ENCODE peak calls at places on chromosomes 7 and 10, in eight cellular contexts. One of them, this sample, is unnamed.

GRCh38 chr7:36390199-36391090 is 783 bp downstream of the ANLN start:
- DNase-seq in stimulated activated CD4-positive, alpha-beta T cell treated with anti-CD3 and anti-CD28 coated beads, Interleukin-2, amount 100 ng/mL, for 48 hours: peak
- DNase-seq in cardiac muscle cell: peak
- DNase-seq in putamen: no peak
- DNase-seq in brain microvascular endothelial cell: peak
- DNase-seq in PC-3: peak
- DNase-seq in GM20000: no peak
- DNase-seq in stimulated activated CD8-positive, alpha-beta memory T cell treated with anti-CD3 and anti-CD28 coated beads, Interleukin-4, amount 100 ng/mL, for 1 hour: peak
- DNase-seq in this sample: peak

GRCh38 chr7:33886100-33886623 is 19.2 kb upstream of the BMPER start:
- DNase-seq in stimulated activated CD4-positive, alpha-beta T cell treated with anti-CD3 and anti-CD28 coated beads, Interleukin-2, amount 100 ng/mL, for 48 hours: no peak
- DNase-seq in cardiac muscle cell: no peak
- DNase-seq in putamen: no peak
- DNase-seq in brain microvascular endothelial cell: no peak
- DNase-seq in PC-3: peak
- DNase-seq in GM20000: no peak
- DNase-seq in stimulated activated CD8-positive, alpha-beta memory T cell treated with anti-CD3 and anti-CD28 coated beads, Interleukin-4, amount 100 ng/mL, for 1 hour: no peak
- DNase-seq in this sample: peak

GRCh38 chr7:142927949-142928348 is 5.6 kb downstream of the TRPV5 start:
- DNase-seq in stimulated activated CD4-positive, alpha-beta T cell treated with anti-CD3 and anti-CD28 coated beads, Interleukin-2, amount 100 ng/mL, for 48 hours: no peak
- DNase-seq in cardiac muscle cell: no peak
- DNase-seq in putamen: no peak
- DNase-seq in brain microvascular endothelial cell: no peak
- DNase-seq in PC-3: no peak
- DNase-seq in GM20000: no peak
- DNase-seq in stimulated activated CD8-positive, alpha-beta memory T cell treated with anti-CD3 and anti-CD28 coated beads, Interleukin-4, amount 100 ng/mL, for 1 hour: no peak
- DNase-seq in this sample: no peak

GRCh38 chr10:86357041-86357440 is 9.6 kb downstream of the GRID1 start:
- DNase-seq in stimulated activated CD4-positive, alpha-beta T cell treated with anti-CD3 and anti-CD28 coated beads, Interleukin-2, amount 100 ng/mL, for 48 hours: no peak
- DNase-seq in cardiac muscle cell: no peak
- DNase-seq in putamen: no peak
- DNase-seq in brain microvascular endothelial cell: no peak
- DNase-seq in PC-3: no peak
- DNase-seq in GM20000: no peak
- DNase-seq in stimulated activated CD8-positive, alpha-beta memory T cell treated with anti-CD3 and anti-CD28 coated beads, Interleukin-4, amount 100 ng/mL, for 1 hour: no peak
- DNase-seq in this sample: no peak

GRCh38 chr7:150429699-150430098 is 20.7 kb upstream of the GIMAP8 start:
- DNase-seq in stimulated activated CD4-positive, alpha-beta T cell treated with anti-CD3 and anti-CD28 coated beads, Interleukin-2, amount 100 ng/mL, for 48 hours: no peak
- DNase-seq in cardiac muscle cell: no peak
- DNase-seq in putamen: no peak
- DNase-seq in brain microvascular endothelial cell: no peak
- DNase-seq in PC-3: no peak
- DNase-seq in GM20000: no peak
- DNase-seq in stimulated activated CD8-positive, alpha-beta memory T cell treated with anti-CD3 and anti-CD28 coated beads, Interleukin-4, amount 100 ng/mL, for 1 hour: no peak
- DNase-seq in this sample: no peak

GRCh38 chr7:39911167-39911566 is 38.9 kb upstream of the CDK13 start:
- DNase-seq in stimulated activated CD4-positive, alpha-beta T cell treated with anti-CD3 and anti-CD28 coated beads, Interleukin-2, amount 100 ng/mL, for 48 hours: no peak
- DNase-seq in cardiac muscle cell: no peak
- DNase-seq in putamen: no peak
- DNase-seq in brain microvascular endothelial cell: no peak
- DNase-seq in PC-3: no peak
- DNase-seq in GM20000: no peak
- DNase-seq in stimulated activated CD8-positive, alpha-beta memory T cell treated with anti-CD3 and anti-CD28 coated beads, Interleukin-4, amount 100 ng/mL, for 1 hour: no peak
- DNase-seq in this sample: no peak

GRCh38 chr7:128000854-128001265 is 30.4 kb downstream of the LRRC4 start:
- DNase-seq in stimulated activated CD4-positive, alpha-beta T cell treated with anti-CD3 and anti-CD28 coated beads, Interleukin-2, amount 100 ng/mL, for 48 hours: no peak
- DNase-seq in cardiac muscle cell: no peak
- DNase-seq in putamen: no peak
- DNase-seq in brain microvascular endothelial cell: no peak
- DNase-seq in PC-3: no peak
- DNase-seq in GM20000: peak
- DNase-seq in stimulated activated CD8-positive, alpha-beta memory T cell treated with anti-CD3 and anti-CD28 coated beads, Interleukin-4, amount 100 ng/mL, for 1 hour: no peak
- DNase-seq in this sample: no peak

GRCh38 chr10:7866191-7866590 is 47.9 kb downstream of the TAF3 start:
- DNase-seq in stimulated activated CD4-positive, alpha-beta T cell treated with anti-CD3 and anti-CD28 coated beads, Interleukin-2, amount 100 ng/mL, for 48 hours: no peak
- DNase-seq in cardiac muscle cell: no peak
- DNase-seq in putamen: no peak
- DNase-seq in brain microvascular endothelial cell: peak
- DNase-seq in PC-3: no peak
- DNase-seq in GM20000: no peak
- DNase-seq in stimulated activated CD8-positive, alpha-beta memory T cell treated with anti-CD3 and anti-CD28 coated beads, Interleukin-4, amount 100 ng/mL, for 1 hour: no peak
- DNase-seq in this sample: no peak

GRCh38 chr10:17661510-17661909 is 17.6 kb downstream of the STAM start:
- DNase-seq in stimulated activated CD4-positive, alpha-beta T cell treated with anti-CD3 and anti-CD28 coated beads, Interleukin-2, amount 100 ng/mL, for 48 hours: no peak
- DNase-seq in cardiac muscle cell: no peak
- DNase-seq in putamen: no peak
- DNase-seq in brain microvascular endothelial cell: no peak
- DNase-seq in PC-3: no peak
- DNase-seq in GM20000: no peak
- DNase-seq in stimulated activated CD8-positive, alpha-beta memory T cell treated with anti-CD3 and anti-CD28 coated beads, Interleukin-4, amount 100 ng/mL, for 1 hour: no peak
- DNase-seq in this sample: no peak

GRCh38 chr10:79246209-79246581 is 101.1 kb upstream of the PPIF start:
- DNase-seq in stimulated activated CD4-positive, alpha-beta T cell treated with anti-CD3 and anti-CD28 coated beads, Interleukin-2, amount 100 ng/mL, for 48 hours: no peak
- DNase-seq in cardiac muscle cell: no peak
- DNase-seq in putamen: peak
- DNase-seq in brain microvascular endothelial cell: no peak
- DNase-seq in PC-3: no peak
- DNase-seq in GM20000: no peak
- DNase-seq in stimulated activated CD8-positive, alpha-beta memory T cell treated with anti-CD3 and anti-CD28 coated beads, Interleukin-4, amount 100 ng/mL, for 1 hour: no peak
- DNase-seq in this sample: no peak

GRCh38 chr10:80457554-80458262 is 3.6 kb downstream of the TSPAN14 start:
- DNase-seq in stimulated activated CD4-positive, alpha-beta T cell treated with anti-CD3 and anti-CD28 coated beads, Interleukin-2, amount 100 ng/mL, for 48 hours: no peak
- DNase-seq in cardiac muscle cell: no peak
- DNase-seq in putamen: no peak
- DNase-seq in brain microvascular endothelial cell: no peak
- DNase-seq in PC-3: no peak
- DNase-seq in GM20000: no peak
- DNase-seq in stimulated activated CD8-positive, alpha-beta memory T cell treated with anti-CD3 and anti-CD28 coated beads, Interleukin-4, amount 100 ng/mL, for 1 hour: no peak
- DNase-seq in this sample: no peak

GRCh38 chr7:17298102-17298839 is at the start of gene AHR:
- DNase-seq in stimulated activated CD4-positive, alpha-beta T cell treated with anti-CD3 and anti-CD28 coated beads, Interleukin-2, amount 100 ng/mL, for 48 hours: peak
- DNase-seq in cardiac muscle cell: peak
- DNase-seq in putamen: peak
- DNase-seq in brain microvascular endothelial cell: peak
- DNase-seq in PC-3: peak
- DNase-seq in GM20000: peak
- DNase-seq in stimulated activated CD8-positive, alpha-beta memory T cell treated with anti-CD3 and anti-CD28 coated beads, Interleukin-4, amount 100 ng/mL, for 1 hour: peak
- DNase-seq in this sample: peak

GRCh38 chr10:4074559-4075407 is 289.8 kb upstream of the KLF6 start:
- DNase-seq in stimulated activated CD4-positive, alpha-beta T cell treated with anti-CD3 and anti-CD28 coated beads, Interleukin-2, amount 100 ng/mL, for 48 hours: no peak
- DNase-seq in cardiac muscle cell: peak
- DNase-seq in putamen: no peak
- DNase-seq in brain microvascular endothelial cell: peak
- DNase-seq in PC-3: no peak
- DNase-seq in GM20000: no peak
- DNase-seq in stimulated activated CD8-positive, alpha-beta memory T cell treated with anti-CD3 and anti-CD28 coated beads, Interleukin-4, amount 100 ng/mL, for 1 hour: no peak
- DNase-seq in this sample: peak

GRCh38 chr10:128314691-128315090 is 188.5 kb upstream of the MKI67 start:
- DNase-seq in stimulated activated CD4-positive, alpha-beta T cell treated with anti-CD3 and anti-CD28 coated beads, Interleukin-2, amount 100 ng/mL, for 48 hours: no peak
- DNase-seq in cardiac muscle cell: no peak
- DNase-seq in putamen: no peak
- DNase-seq in brain microvascular endothelial cell: no peak
- DNase-seq in PC-3: no peak
- DNase-seq in GM20000: no peak
- DNase-seq in stimulated activated CD8-positive, alpha-beta memory T cell treated with anti-CD3 and anti-CD28 coated beads, Interleukin-4, amount 100 ng/mL, for 1 hour: no peak
- DNase-seq in this sample: no peak

GRCh38 chr10:43598447-43598846 is 7.8 kb upstream of the ZNF485 start:
- DNase-seq in stimulated activated CD4-positive, alpha-beta T cell treated with anti-CD3 and anti-CD28 coated beads, Interleukin-2, amount 100 ng/mL, for 48 hours: no peak
- DNase-seq in cardiac muscle cell: peak
- DNase-seq in putamen: no peak
- DNase-seq in brain microvascular endothelial cell: peak
- DNase-seq in PC-3: no peak
- DNase-seq in GM20000: no peak
- DNase-seq in stimulated activated CD8-positive, alpha-beta memory T cell treated with anti-CD3 and anti-CD28 coated beads, Interleukin-4, amount 100 ng/mL, for 1 hour: no peak
- DNase-seq in this sample: no peak

GRCh38 chr10:100788027-100788900 is 42.9 kb downstream of the PAX2 start:
- DNase-seq in stimulated activated CD4-positive, alpha-beta T cell treated with anti-CD3 and anti-CD28 coated beads, Interleukin-2, amount 100 ng/mL, for 48 hours: no peak
- DNase-seq in cardiac muscle cell: no peak
- DNase-seq in putamen: no peak
- DNase-seq in brain microvascular endothelial cell: no peak
- DNase-seq in PC-3: no peak
- DNase-seq in GM20000: no peak
- DNase-seq in stimulated activated CD8-positive, alpha-beta memory T cell treated with anti-CD3 and anti-CD28 coated beads, Interleukin-4, amount 100 ng/mL, for 1 hour: no peak
- DNase-seq in this sample: peak

GRCh38 chr7:114759347-114760062 is 162.4 kb upstream of the MDFIC start:
- DNase-seq in stimulated activated CD4-positive, alpha-beta T cell treated with anti-CD3 and anti-CD28 coated beads, Interleukin-2, amount 100 ng/mL, for 48 hours: no peak
- DNase-seq in cardiac muscle cell: peak
- DNase-seq in putamen: no peak
- DNase-seq in brain microvascular endothelial cell: no peak
- DNase-seq in PC-3: peak
- DNase-seq in GM20000: no peak
- DNase-seq in stimulated activated CD8-positive, alpha-beta memory T cell treated with anti-CD3 and anti-CD28 coated beads, Interleukin-4, amount 100 ng/mL, for 1 hour: no peak
- DNase-seq in this sample: no peak

GRCh38 chr10:63644398-63645142 is 123.4 kb downstream of the REEP3 start:
- DNase-seq in stimulated activated CD4-positive, alpha-beta T cell treated with anti-CD3 and anti-CD28 coated beads, Interleukin-2, amount 100 ng/mL, for 48 hours: no peak
- DNase-seq in cardiac muscle cell: no peak
- DNase-seq in putamen: no peak
- DNase-seq in brain microvascular endothelial cell: peak
- DNase-seq in PC-3: no peak
- DNase-seq in GM20000: no peak
- DNase-seq in stimulated activated CD8-positive, alpha-beta memory T cell treated with anti-CD3 and anti-CD28 coated beads, Interleukin-4, amount 100 ng/mL, for 1 hour: no peak
- DNase-seq in this sample: no peak

GRCh38 chr7:106178593-106179134 is 66.6 kb upstream of the SYPL1 start:
- DNase-seq in stimulated activated CD4-positive, alpha-beta T cell treated with anti-CD3 and anti-CD28 coated beads, Interleukin-2, amount 100 ng/mL, for 48 hours: no peak
- DNase-seq in cardiac muscle cell: peak
- DNase-seq in putamen: no peak
- DNase-seq in brain microvascular endothelial cell: peak
- DNase-seq in PC-3: peak
- DNase-seq in GM20000: no peak
- DNase-seq in stimulated activated CD8-positive, alpha-beta memory T cell treated with anti-CD3 and anti-CD28 coated beads, Interleukin-4, amount 100 ng/mL, for 1 hour: no peak
- DNase-seq in this sample: no peak

GRCh38 chr10:89588671-89589070 is 53.3 kb upstream of the SLC16A12 start:
- DNase-seq in stimulated activated CD4-positive, alpha-beta T cell treated with anti-CD3 and anti-CD28 coated beads, Interleukin-2, amount 100 ng/mL, for 48 hours: no peak
- DNase-seq in cardiac muscle cell: peak
- DNase-seq in putamen: no peak
- DNase-seq in brain microvascular endothelial cell: no peak
- DNase-seq in PC-3: no peak
- DNase-seq in GM20000: no peak
- DNase-seq in stimulated activated CD8-positive, alpha-beta memory T cell treated with anti-CD3 and anti-CD28 coated beads, Interleukin-4, amount 100 ng/mL, for 1 hour: no peak
- DNase-seq in this sample: no peak

GRCh38 chr10:71798308-71798624 is 24.9 kb upstream of the VSIR start:
- DNase-seq in stimulated activated CD4-positive, alpha-beta T cell treated with anti-CD3 and anti-CD28 coated beads, Interleukin-2, amount 100 ng/mL, for 48 hours: no peak
- DNase-seq in cardiac muscle cell: no peak
- DNase-seq in putamen: no peak
- DNase-seq in brain microvascular endothelial cell: no peak
- DNase-seq in PC-3: no peak
- DNase-seq in GM20000: no peak
- DNase-seq in stimulated activated CD8-positive, alpha-beta memory T cell treated with anti-CD3 and anti-CD28 coated beads, Interleukin-4, amount 100 ng/mL, for 1 hour: no peak
- DNase-seq in this sample: no peak

GRCh38 chr7:100443096-100443840 is 7.0 kb upstream of the PPP1R35 start:
- DNase-seq in stimulated activated CD4-positive, alpha-beta T cell treated with anti-CD3 and anti-CD28 coated beads, Interleukin-2, amount 100 ng/mL, for 48 hours: no peak
- DNase-seq in cardiac muscle cell: no peak
- DNase-seq in putamen: no peak
- DNase-seq in brain microvascular endothelial cell: no peak
- DNase-seq in PC-3: no peak
- DNase-seq in GM20000: no peak
- DNase-seq in stimulated activated CD8-positive, alpha-beta memory T cell treated with anti-CD3 and anti-CD28 coated beads, Interleukin-4, amount 100 ng/mL, for 1 hour: no peak
- DNase-seq in this sample: no peak

GRCh38 chr10:74282151-74282852 is 131.3 kb downstream of the ADK start:
- DNase-seq in stimulated activated CD4-positive, alpha-beta T cell treated with anti-CD3 and anti-CD28 coated beads, Interleukin-2, amount 100 ng/mL, for 48 hours: no peak
- DNase-seq in cardiac muscle cell: peak
- DNase-seq in putamen: no peak
- DNase-seq in brain microvascular endothelial cell: no peak
- DNase-seq in PC-3: peak
- DNase-seq in GM20000: no peak
- DNase-seq in stimulated activated CD8-positive, alpha-beta memory T cell treated with anti-CD3 and anti-CD28 coated beads, Interleukin-4, amount 100 ng/mL, for 1 hour: no peak
- DNase-seq in this sample: no peak

GRCh38 chr10:114550756-114551290 is 107.3 kb downstream of the ABLIM1 start:
- DNase-seq in stimulated activated CD4-positive, alpha-beta T cell treated with anti-CD3 and anti-CD28 coated beads, Interleukin-2, amount 100 ng/mL, for 48 hours: no peak
- DNase-seq in cardiac muscle cell: peak
- DNase-seq in putamen: no peak
- DNase-seq in brain microvascular endothelial cell: no peak
- DNase-seq in PC-3: peak
- DNase-seq in GM20000: peak
- DNase-seq in stimulated activated CD8-positive, alpha-beta memory T cell treated with anti-CD3 and anti-CD28 coated beads, Interleukin-4, amount 100 ng/mL, for 1 hour: no peak
- DNase-seq in this sample: no peak

GRCh38 chr7:22387583-22387982 is 30.6 kb upstream of the RAPGEF5 start:
- DNase-seq in stimulated activated CD4-positive, alpha-beta T cell treated with anti-CD3 and anti-CD28 coated beads, Interleukin-2, amount 100 ng/mL, for 48 hours: no peak
- DNase-seq in cardiac muscle cell: peak
- DNase-seq in putamen: peak
- DNase-seq in brain microvascular endothelial cell: peak
- DNase-seq in PC-3: no peak
- DNase-seq in GM20000: no peak
- DNase-seq in stimulated activated CD8-positive, alpha-beta memory T cell treated with anti-CD3 and anti-CD28 coated beads, Interleukin-4, amount 100 ng/mL, for 1 hour: no peak
- DNase-seq in this sample: no peak

GRCh38 chr10:10869592-10869991 is 148.1 kb upstream of the CELF2 start:
- DNase-seq in stimulated activated CD4-positive, alpha-beta T cell treated with anti-CD3 and anti-CD28 coated beads, Interleukin-2, amount 100 ng/mL, for 48 hours: no peak
- DNase-seq in cardiac muscle cell: peak
- DNase-seq in putamen: no peak
- DNase-seq in brain microvascular endothelial cell: peak
- DNase-seq in PC-3: no peak
- DNase-seq in GM20000: peak
- DNase-seq in stimulated activated CD8-positive, alpha-beta memory T cell treated with anti-CD3 and anti-CD28 coated beads, Interleukin-4, amount 100 ng/mL, for 1 hour: no peak
- DNase-seq in this sample: no peak

GRCh38 chr7:117995850-117996650 is 122.8 kb upstream of the CTTNBP2 start:
- DNase-seq in stimulated activated CD4-positive, alpha-beta T cell treated with anti-CD3 and anti-CD28 coated beads, Interleukin-2, amount 100 ng/mL, for 48 hours: no peak
- DNase-seq in cardiac muscle cell: no peak
- DNase-seq in putamen: no peak
- DNase-seq in brain microvascular endothelial cell: peak
- DNase-seq in PC-3: peak
- DNase-seq in GM20000: no peak
- DNase-seq in stimulated activated CD8-positive, alpha-beta memory T cell treated with anti-CD3 and anti-CD28 coated beads, Interleukin-4, amount 100 ng/mL, for 1 hour: no peak
- DNase-seq in this sample: no peak

GRCh38 chr7:98204670-98205069 is 6.6 kb upstream of the BHLHA15 start:
- DNase-seq in stimulated activated CD4-positive, alpha-beta T cell treated with anti-CD3 and anti-CD28 coated beads, Interleukin-2, amount 100 ng/mL, for 48 hours: no peak
- DNase-seq in cardiac muscle cell: no peak
- DNase-seq in putamen: no peak
- DNase-seq in brain microvascular endothelial cell: no peak
- DNase-seq in PC-3: no peak
- DNase-seq in GM20000: no peak
- DNase-seq in stimulated activated CD8-positive, alpha-beta memory T cell treated with anti-CD3 and anti-CD28 coated beads, Interleukin-4, amount 100 ng/mL, for 1 hour: no peak
- DNase-seq in this sample: no peak

GRCh38 chr7:151123485-151124204 is 37.4 kb downstream of the AGAP3 start:
- DNase-seq in stimulated activated CD4-positive, alpha-beta T cell treated with anti-CD3 and anti-CD28 coated beads, Interleukin-2, amount 100 ng/mL, for 48 hours: peak
- DNase-seq in cardiac muscle cell: peak
- DNase-seq in putamen: peak
- DNase-seq in brain microvascular endothelial cell: peak
- DNase-seq in PC-3: peak
- DNase-seq in GM20000: peak
- DNase-seq in stimulated activated CD8-positive, alpha-beta memory T cell treated with anti-CD3 and anti-CD28 coated beads, Interleukin-4, amount 100 ng/mL, for 1 hour: peak
- DNase-seq in this sample: peak

GRCh38 chr7:74494076-74494548 is 40.4 kb downstream of the GTF2IRD1 start:
- DNase-seq in stimulated activated CD4-positive, alpha-beta T cell treated with anti-CD3 and anti-CD28 coated beads, Interleukin-2, amount 100 ng/mL, for 48 hours: no peak
- DNase-seq in cardiac muscle cell: peak
- DNase-seq in putamen: no peak
- DNase-seq in brain microvascular endothelial cell: no peak
- DNase-seq in PC-3: no peak
- DNase-seq in GM20000: no peak
- DNase-seq in stimulated activated CD8-positive, alpha-beta memory T cell treated with anti-CD3 and anti-CD28 coated beads, Interleukin-4, amount 100 ng/mL, for 1 hour: no peak
- DNase-seq in this sample: no peak

GRCh38 chr7:79734158-79734557 is 280.7 kb upstream of the MAGI2 start:
- DNase-seq in stimulated activated CD4-positive, alpha-beta T cell treated with anti-CD3 and anti-CD28 coated beads, Interleukin-2, amount 100 ng/mL, for 48 hours: no peak
- DNase-seq in cardiac muscle cell: no peak
- DNase-seq in putamen: no peak
- DNase-seq in brain microvascular endothelial cell: no peak
- DNase-seq in PC-3: no peak
- DNase-seq in GM20000: no peak
- DNase-seq in stimulated activated CD8-positive, alpha-beta memory T cell treated with anti-CD3 and anti-CD28 coated beads, Interleukin-4, amount 100 ng/mL, for 1 hour: no peak
- DNase-seq in this sample: no peak

GRCh38 chr7:3968234-3968633 is 667.2 kb downstream of the SDK1 start:
- DNase-seq in stimulated activated CD4-positive, alpha-beta T cell treated with anti-CD3 and anti-CD28 coated beads, Interleukin-2, amount 100 ng/mL, for 48 hours: no peak
- DNase-seq in cardiac muscle cell: no peak
- DNase-seq in putamen: no peak
- DNase-seq in brain microvascular endothelial cell: no peak
- DNase-seq in PC-3: no peak
- DNase-seq in GM20000: no peak
- DNase-seq in stimulated activated CD8-positive, alpha-beta memory T cell treated with anti-CD3 and anti-CD28 coated beads, Interleukin-4, amount 100 ng/mL, for 1 hour: no peak
- DNase-seq in this sample: no peak

GRCh38 chr7:157003445-157004049 is 6.9 kb downstream of the MNX1 start:
- DNase-seq in stimulated activated CD4-positive, alpha-beta T cell treated with anti-CD3 and anti-CD28 coated beads, Interleukin-2, amount 100 ng/mL, for 48 hours: no peak
- DNase-seq in cardiac muscle cell: no peak
- DNase-seq in putamen: no peak
- DNase-seq in brain microvascular endothelial cell: no peak
- DNase-seq in PC-3: no peak
- DNase-seq in GM20000: no peak
- DNase-seq in stimulated activated CD8-positive, alpha-beta memory T cell treated with anti-CD3 and anti-CD28 coated beads, Interleukin-4, amount 100 ng/mL, for 1 hour: no peak
- DNase-seq in this sample: no peak

GRCh38 chr10:6056411-6057135 is 5.6 kb downstream of the IL2RA start:
- DNase-seq in stimulated activated CD4-positive, alpha-beta T cell treated with anti-CD3 and anti-CD28 coated beads, Interleukin-2, amount 100 ng/mL, for 48 hours: no peak
- DNase-seq in cardiac muscle cell: no peak
- DNase-seq in putamen: no peak
- DNase-seq in brain microvascular endothelial cell: no peak
- DNase-seq in PC-3: no peak
- DNase-seq in GM20000: no peak
- DNase-seq in stimulated activated CD8-positive, alpha-beta memory T cell treated with anti-CD3 and anti-CD28 coated beads, Interleukin-4, amount 100 ng/mL, for 1 hour: no peak
- DNase-seq in this sample: no peak